ENCODE peak calls at places on chromosomes 12 and 14, in five cellular contexts. R is GM13976, X is cardiac fibroblast, K is GM12865, F is neural crest cell. H is an unnamed sample.

GRCh38 chr14:79712302-79712950 is 498.9 kb downstream of the DIO2 start:
- DNase-seq in K (no peak), X (no peak), R (no peak), F (no peak), H (no peak)

GRCh38 chr12:58833844-58834243 is 86.5 kb downstream of the LRIG3 start:
- DNase-seq in X (peak), R (no peak), K (no peak), F (no peak), H (no peak)

GRCh38 chr12:77253321-77253720 is 188.0 kb upstream of the E2F7 start:
- DNase-seq in K (no peak), X (no peak), F (no peak), R (no peak), H (no peak)

GRCh38 chr12:52900896-52901714 is 3.8 kb downstream of the KRT8 start:
- DNase-seq in R (no peak), F (no peak), K (no peak), X (no peak), H (no peak)

GRCh38 chr12:56600753-56601152 is 29.4 kb downstream of the BAZ2A start:
- DNase-seq in F (no peak), K (no peak), R (no peak), X (no peak), H (no peak)

GRCh38 chr14:76109087-76109880 is 42.4 kb upstream of the GPATCH2L start:
- DNase-seq in F (no peak), R (no peak), X (no peak), K (no peak), H (no peak)

GRCh38 chr12:22543246-22544037 is 900 bp downstream of the C2CD5 start:
- DNase-seq in K (peak), F (no peak), R (peak), X (peak), H (no peak)

GRCh38 chr12:91203610-91204009 is 21.0 kb upstream of the DCN start:
- DNase-seq in F (no peak), R (no peak), K (no peak), X (no peak), H (no peak)

GRCh38 chr12:123267991-123268843 is 3.4 kb downstream of the CDK2AP1 start:
- DNase-seq in K (no peak), R (no peak), X (no peak), F (no peak), H (no peak)

GRCh38 chr12:65403188-65403587 is 124.7 kb downstream of the MSRB3 start:
- DNase-seq in R (no peak), X (no peak), F (no peak), K (no peak), H (no peak)

GRCh38 chr12:106898001-106898966 is 57.4 kb upstream of the TMEM263 start:
- DNase-seq in R (no peak), K (no peak), F (peak), X (no peak), H (no peak)

GRCh38 chr12:990308-990648 is 745 bp upstream of the ERC1 start:
- DNase-seq in F (no peak), K (peak), X (peak), R (peak), H (no peak)

GRCh38 chr14:34610101-34610500 is 19.8 kb downstream of the SNX6 start:
- DNase-seq in R (no peak), K (no peak), F (no peak), X (no peak), H (no peak)

GRCh38 chr12:47789712-47790489 is 16.9 kb downstream of the SLC48A1 start:
- DNase-seq in K (no peak), F (no peak), X (no peak), R (no peak), H (no peak)
- TF ChIP-seq CTCF in K (no peak), F (no peak), X (no peak), R (no peak), H (no peak)

GRCh38 chr14:88380405-88380804 is 5.1 kb upstream of the SPATA7 start:
- DNase-seq in R (peak), F (no peak), X (peak), K (no peak), H (no peak)
- TF ChIP-seq CTCF in R (no peak), F (peak), X (peak), K (no peak), H (peak)

GRCh38 chr12:82326905-82327503 is 31.2 kb downstream of the CCDC59 start:
- DNase-seq in F (no peak), X (peak), K (peak), R (peak), H (no peak)
- TF ChIP-seq CTCF in F (peak), X (peak), K (peak), R (peak), H (peak)

GRCh38 chr12:7042847-7043246 is 17.7 kb upstream of the C1S start:
- DNase-seq in K (peak), R (no peak), F (no peak), X (peak), H (no peak)
- TF ChIP-seq CTCF in K (no peak), R (no peak), F (peak), X (peak), H (peak)

DNA sequence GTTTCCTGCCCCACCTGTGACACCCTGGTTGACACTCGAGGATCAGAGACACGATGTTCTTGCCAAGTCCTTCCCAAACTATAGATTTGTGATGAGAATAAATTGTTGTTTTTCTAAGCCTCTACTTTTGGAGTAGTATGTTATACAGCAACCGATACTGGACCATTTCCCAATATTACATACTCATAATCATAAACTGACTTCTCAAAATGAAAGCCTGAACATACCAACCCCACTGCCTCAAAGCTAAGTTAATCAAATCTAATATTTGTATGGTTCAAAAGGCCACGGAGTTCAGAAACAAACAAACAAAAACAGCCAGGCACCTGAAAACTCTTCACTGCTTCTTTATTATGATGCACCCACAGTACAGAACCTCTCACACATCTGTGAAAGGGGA is 52.3 kb upstream of the GPHB5 start:
- DNase-seq in K (peak), X (no peak), R (no peak), F (no peak), H (no peak)
- TF ChIP-seq CTCF in K (no peak), X (no peak), R (no peak), F (no peak), H (no peak)

GRCh38 chr12:26298785-26299621 is 103.6 kb downstream of the SSPN start:
- DNase-seq in R (peak), X (peak), K (peak), F (no peak), H (no peak)
- TF ChIP-seq CTCF in R (no peak), X (peak), K (no peak), F (no peak), H (no peak)

GRCh38 chr14:42378274-42378673 is 771.6 kb downstream of the LRFN5 start:
- DNase-seq in R (no peak), K (no peak), X (no peak), F (no peak), H (no peak)
- TF ChIP-seq CTCF in R (no peak), K (no peak), X (no peak), F (no peak), H (no peak)

GRCh38 chr12:131710464-131711457 is at the start of gene SFSWAP:
- DNase-seq in X (peak), K (peak), R (peak), F (peak), H (peak)
- TF ChIP-seq CTCF in X (no peak), K (no peak), R (no peak), F (no peak), H (no peak)